ENCODE peak calls at places on chromosomes 2 and 18, in six cellular contexts. J, O, E, X, F and H are unnamed samples.

GRCh38 chr2:238929242-238930081 is 81.6 kb downstream of the TWIST2 start:
- DNase-seq in J (peak; percentile 66), O (peak; percentile 91), E (peak; percentile 23), X (peak; percentile 66), F (peak; percentile 32), H (no peak)

GRCh38 chr2:96537734-96538486 is 1.4 kb downstream of the ARID5A start:
- DNase-seq in J (no peak), O (peak; percentile 84), E (no peak), X (no peak), F (no peak), H (no peak)

GRCh38 chr18:12659904-12660605 is 2.1 kb upstream of the SPIRE1 start:
- DNase-seq in J (peak; percentile 85), O (no peak), E (no peak), X (peak; percentile 63), F (peak; percentile 50), H (no peak)

GRCh38 chr2:237593036-237593435 is 2.5 kb upstream of the RAB17 start:
- DNase-seq in J (no peak), O (no peak), E (no peak), X (no peak), F (no peak), H (no peak)

GRCh38 chr2:190413421-190413820 is 5.3 kb downstream of the MFSD6 start:
- DNase-seq in J (no peak), O (no peak), E (no peak), X (no peak), F (no peak), H (no peak)

GRCh38 chr2:7539760-7540159 is 622.5 kb downstream of the RNF144A start:
- DNase-seq in J (no peak), O (no peak), E (no peak), X (peak; percentile 62), F (no peak), H (no peak)

GRCh38 chr18:6270791-6271216 is 143.9 kb downstream of the L3MBTL4 start:
- DNase-seq in J (no peak), O (no peak), E (no peak), X (no peak), F (no peak), H (no peak)

GRCh38 chr2:119376810-119377209 is 10.0 kb downstream of the DBI start:
- DNase-seq in J (no peak), O (no peak), E (no peak), X (no peak), F (no peak), H (no peak)

GRCh38 chr2:179460530-179460929 is 195.9 kb upstream of the SESTD1 start:
- DNase-seq in J (no peak), O (no peak), E (no peak), X (peak; percentile 95), F (no peak), H (no peak)

GRCh38 chr2:196278491-196278911 is 107.1 kb upstream of the STK17B start:
- DNase-seq in J (no peak), O (no peak), E (no peak), X (peak; percentile 95), F (no peak), H (no peak)

GRCh38 chr2:6896930-6897759 is 19.6 kb downstream of the RSAD2 start:
- DNase-seq in J (no peak), O (no peak), E (no peak), X (peak; percentile 22), F (no peak), H (no peak)

GRCh38 chr2:6423131-6423530 is 442.6 kb downstream of the CMPK2 start:
- DNase-seq in J (no peak), O (no peak), E (no peak), X (peak; percentile 24), F (no peak), H (no peak)

GRCh38 chr2:56240210-56240609 is 56.4 kb downstream of the CCDC85A start:
- DNase-seq in J (no peak), O (no peak), E (no peak), X (no peak), F (no peak), H (no peak)
- H3K27ac ChIP-seq in J (no peak overlapping the region), O (no peak overlapping the region), E (no peak overlapping the region), X (no peak overlapping the region), F (no peak overlapping the region), H (no peak overlapping the region)

DNA sequence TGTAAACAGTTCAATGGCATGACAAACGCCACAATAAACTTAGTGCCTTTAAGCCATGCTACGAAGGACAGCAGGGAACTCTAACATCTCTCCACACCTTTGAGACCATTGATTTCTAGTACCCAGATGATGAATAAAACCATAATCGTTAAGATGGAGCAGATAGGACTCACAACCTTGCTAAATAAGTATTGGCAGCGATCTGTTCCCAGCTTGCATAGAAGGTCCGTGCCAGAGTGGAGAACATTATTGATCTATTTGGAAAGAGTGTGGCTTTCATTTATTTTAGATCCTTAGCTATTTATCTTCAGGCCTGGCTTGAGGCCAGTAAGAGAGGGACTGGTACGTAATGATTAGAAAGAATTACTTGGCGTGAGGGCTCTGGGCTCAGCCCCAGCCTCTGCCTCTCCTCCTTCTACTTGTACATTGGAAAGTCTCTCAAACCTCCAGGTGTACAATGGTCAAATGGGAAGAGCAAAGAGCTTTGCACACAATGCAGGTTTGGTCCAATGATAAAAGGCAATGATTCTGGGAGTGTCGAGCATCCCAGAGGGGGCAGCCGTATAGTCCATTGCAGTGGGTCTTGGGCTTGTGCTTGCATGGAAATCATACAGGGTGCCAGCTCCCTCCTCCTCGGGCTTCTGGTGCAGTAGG is 98.2 kb upstream of the NCK2 start:
- DNase-seq in J (no peak), O (peak; percentile 62), E (no peak), X (no peak), F (no peak), H (no peak)
- H3K4me1 ChIP-seq in J (no peaks in the 10 kb centered on the region), O (no peaks in the 10 kb centered on the region), E (no peaks in the 10 kb centered on the region), X (peaks cover 7% of the 10 kb centered on the region), F (no peaks in the 10 kb centered on the region), H (no peaks in the 10 kb centered on the region)

GRCh38 chr18:47931707-47932103 is 1.2 kb upstream of the SMAD2 start:
- DNase-seq in J (peak; percentile 62), O (no peak), E (peak; percentile 14), X (no peak), F (peak; percentile 34), H (no peak)
- TF ChIP-seq CTCF in J (no peak), O (no peak), E (peak; percentile 12), X (no peak), F (no peak), H (no peak)

DNA sequence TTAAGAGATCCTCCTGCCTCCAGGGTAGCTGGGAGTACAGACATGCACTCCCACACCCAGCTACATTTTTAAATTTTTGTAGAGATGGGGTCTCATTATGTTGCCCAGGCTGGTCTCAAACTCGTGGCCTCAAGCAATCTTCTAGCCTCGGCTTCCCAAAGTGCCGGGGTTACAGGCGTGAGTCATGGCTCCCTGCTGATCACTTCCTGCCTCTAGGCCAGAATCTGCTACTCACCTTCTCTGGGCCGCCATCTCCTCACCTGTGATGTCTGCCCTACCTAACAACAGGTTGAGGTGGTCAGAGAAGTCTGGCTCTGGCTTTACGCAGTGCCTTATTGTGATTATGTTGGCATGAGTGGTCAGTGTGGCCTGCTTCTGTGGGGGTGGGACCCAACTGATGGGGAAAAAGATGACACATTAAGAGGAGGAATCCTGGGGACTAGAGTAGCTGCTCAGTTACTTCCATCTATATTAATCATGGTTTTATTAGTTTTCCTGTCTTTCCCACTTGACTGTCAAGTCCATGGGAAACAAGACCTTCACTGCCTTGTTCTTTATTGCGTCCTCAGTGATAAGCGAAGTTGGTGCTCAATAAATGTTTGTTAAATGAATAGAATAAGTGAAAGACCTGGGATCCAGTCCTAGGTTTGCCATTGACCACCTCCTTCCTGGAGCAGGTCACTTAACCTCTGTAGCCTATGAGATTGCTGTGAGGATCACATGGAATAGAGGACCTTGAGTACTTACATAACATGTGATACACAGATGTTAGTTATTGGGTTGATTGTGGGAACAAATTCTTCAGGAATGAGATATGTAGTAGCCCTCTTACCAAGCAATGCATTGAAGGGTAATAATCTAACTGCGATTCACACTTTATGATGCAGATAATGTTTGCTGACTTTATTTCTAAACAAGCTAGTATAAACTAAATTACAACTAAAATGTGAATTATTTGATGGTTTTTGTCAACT is 15.7 kb downstream of the KCTD1 start:
- DNase-seq in J (no peak), O (no peak), E (no peak), X (no peak), F (no peak), H (no peak)
- H3K27ac ChIP-seq in J (no peak overlapping the region), O (no peak overlapping the region), E (no peak overlapping the region), X (no peak overlapping the region), F (no peak overlapping the region), H (no peak overlapping the region)

GRCh38 chr2:187545238-187545751 is 8.9 kb downstream of the TFPI start:
- DNase-seq in J (no peak), O (no peak), E (no peak), X (peak; percentile 47), F (no peak), H (no peak)

GRCh38 chr2:187549193-187549592 is 5.0 kb downstream of the TFPI start:
- DNase-seq in J (no peak), O (no peak), E (no peak), X (no peak), F (no peak), H (no peak)

GRCh38 chr2:187546762-187547333 is 7.4 kb downstream of the TFPI start:
- DNase-seq in J (no peak), O (no peak), E (no peak), X (peak; percentile 45), F (no peak), H (no peak)

GRCh38 chr2:187548658-187549057 is 5.6 kb downstream of the TFPI start:
- DNase-seq in J (no peak), O (no peak), E (no peak), X (no peak), F (no peak), H (no peak)

DNA sequence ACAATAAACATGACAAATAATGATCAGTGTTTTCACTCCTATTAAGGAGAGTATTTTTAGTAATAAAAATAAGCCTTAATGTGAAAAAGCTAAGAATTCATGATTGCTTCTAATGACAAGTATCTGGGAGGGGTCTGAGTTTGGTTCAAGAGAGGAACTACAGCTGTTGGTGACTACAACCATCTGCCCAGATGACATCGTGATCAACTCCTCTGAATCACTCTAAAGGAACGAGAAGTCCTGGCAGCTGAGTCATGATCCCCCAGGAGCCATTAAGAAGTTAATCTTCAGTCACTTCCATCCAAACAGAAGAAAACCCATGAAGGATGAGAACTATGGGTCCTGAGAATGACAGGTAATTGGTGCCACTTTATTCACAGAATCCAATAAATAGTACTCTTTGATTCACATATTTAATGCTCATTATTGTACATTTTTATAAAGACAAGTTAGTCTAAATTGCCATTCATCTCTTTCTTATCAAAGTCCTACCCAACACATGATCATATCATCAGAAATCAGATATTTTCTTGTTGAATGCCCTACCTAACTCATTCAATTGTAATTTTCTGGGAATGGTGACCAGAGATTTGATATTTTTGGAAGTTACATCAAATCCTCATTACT is 6.8 kb downstream of the TFPI start:
- DNase-seq in J (peak; percentile 67), O (no peak), E (peak; percentile 62), X (peak; percentile 97), F (peak; percentile 30), H (no peak)
- H3K4me1 ChIP-seq in J (peaks cover 15% of the 10 kb centered on the region), O (peaks cover 35% of the 10 kb centered on the region), E (peaks cover 32% of the 10 kb centered on the region), X (peaks cover 59% of the 10 kb centered on the region), F (no peaks in the 10 kb centered on the region), H (peaks cover 70% of the 10 kb centered on the region)

DNA sequence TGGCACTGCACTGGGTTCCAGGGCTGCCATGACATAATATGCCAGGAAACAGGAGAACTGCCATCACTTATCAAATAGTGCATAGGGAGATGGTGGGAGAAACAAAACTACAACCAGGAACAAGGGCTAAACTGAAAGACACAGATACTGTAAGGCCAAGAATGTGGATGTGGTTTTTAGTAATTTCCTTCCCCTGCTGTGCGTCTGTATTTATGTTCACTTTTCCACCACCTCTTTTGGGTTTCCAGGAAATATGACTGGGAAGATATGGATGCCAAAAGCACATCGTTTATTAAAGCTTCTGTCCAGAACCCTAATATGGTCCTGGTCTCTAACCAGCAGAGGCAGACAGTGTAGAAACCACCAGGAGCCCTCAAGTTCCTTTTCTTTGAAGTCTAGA is 759.7 kb upstream of the FANCL start:
- DNase-seq in J (no peak), O (no peak), E (no peak), X (no peak), F (no peak), H (no peak)
- TF ChIP-seq CTCF in J (no peak), O (no peak), E (no peak), X (no peak), F (no peak), H (no peak)

GRCh38 chr2:45128580-45128997 is 119.3 kb upstream of the SIX2 start:
- DNase-seq in J (peak; percentile 82), O (peak; percentile 94), E (peak; percentile 13), X (peak; percentile 95), F (no peak), H (no peak)
- H3K27ac ChIP-seq in J (no peak overlapping the region), O (peak overlapping the region; percentile 20), E (no peak overlapping the region), X (no peak overlapping the region), F (no peak overlapping the region), H (no peak overlapping the region)